ENCODE peak calls at places on chromosomes 5 and 9, in seven cellular contexts. B is naive thymus-derived CD8-positive, alpha-beta T cell; G is AG04450; T is central memory CD4-positive, alpha-beta T cell; R is stimulated activated CD4-positive, alpha-beta T cell treated with anti-CD3 and anti-CD28 coated beads, Interleukin-4, amount 100 ng/mL, for 48 hours; L is NCI-H1092 treated with DMSO at 0.1 percent for 48 hours; D is M059J. M is an unnamed sample.

GRCh38 chr5:72106922-72107873 is at the start of gene MAP1B:
- DNase-seq in B (no peak), D (peak; percentile 62), L (peak; percentile 83), G (peak; percentile 24), R (no peak), T (no peak), M (no peak)

GRCh38 chr9:126630458-126631237 is 16.9 kb downstream of the LMX1B start:
- DNase-seq in B (no peak), D (peak; percentile 36), T (no peak), G (no peak), L (no peak), R (no peak), M (no peak)

GRCh38 chr9:113886933-113887332 is 10.8 kb downstream of the ZNF618 start:
- DNase-seq in D (peak; percentile 74), T (no peak), L (no peak), G (no peak), B (no peak), R (no peak), M (peak; percentile 3)

GRCh38 chr5:172002310-172002709 is 4.1 kb downstream of the FBXW11 start:
- DNase-seq in D (peak; percentile 23), T (no peak), G (no peak), R (no peak), B (no peak), L (no peak), M (peak; percentile 32)

GRCh38 chr5:138841531-138841930 is 33.6 kb downstream of the LRRTM2 start:
- DNase-seq in L (no peak), G (no peak), B (no peak), D (no peak), R (no peak), T (no peak), M (no peak)

GRCh38 chr5:74154526-74154925 is 486.0 kb downstream of the ENC1 start:
- DNase-seq in G (no peak), R (no peak), B (no peak), T (no peak), D (no peak), L (no peak), M (no peak)

GRCh38 chr9:125519741-125520140 is 187.3 kb downstream of the MAPKAP1 start:
- DNase-seq in D (no peak), L (no peak), B (no peak), R (no peak), G (no peak), T (no peak), M (no peak)

GRCh38 chr9:110006657-110007056 is 201.3 kb downstream of the C9orf152 start:
- DNase-seq in G (no peak), B (no peak), R (no peak), L (no peak), D (no peak), T (no peak), M (no peak)

GRCh38 chr9:129108805-129109370 is 1.7 kb downstream of the CRAT start:
- DNase-seq in T (no peak), D (no peak), R (no peak), L (no peak), G (no peak), B (no peak), M (peak; percentile 38)

GRCh38 chr5:171562822-171563221 is 143.4 kb downstream of the FGF18 start:
- DNase-seq in R (peak; percentile 7), B (no peak), G (no peak), T (no peak), D (peak; percentile 20), L (no peak), M (no peak)

GRCh38 chr5:168875839-168876238 is 296.7 kb upstream of the PANK3 start:
- DNase-seq in G (no peak), B (no peak), T (no peak), D (no peak), R (no peak), L (no peak), M (no peak)

GRCh38 chr9:114681594-114682332 is at the start of gene TEX48:
- DNase-seq in R (peak; percentile 77), D (peak; percentile 84), T (peak; percentile 74), L (peak; percentile 54), B (peak; percentile 64), G (no peak), M (peak; percentile 67)

GRCh38 chr9:90219548-90220118 is 423.0 kb downstream of the DIRAS2 start:
- DNase-seq in R (no peak), T (no peak), D (no peak), L (no peak), G (no peak), B (peak; percentile 46), M (peak; percentile 23)

GRCh38 chr9:99365233-99365980 is 143.3 kb downstream of the SEC61B start:
- DNase-seq in R (no peak), L (no peak), D (peak; percentile 87), B (no peak), G (no peak), T (no peak), M (no peak)

GRCh38 chr5:5487961-5488360 is 65.5 kb downstream of the ICE1 start:
- DNase-seq in G (no peak), B (no peak), T (no peak), D (no peak), L (no peak), R (no peak), M (no peak)

GRCh38 chr9:20504930-20505329 is 117.4 kb downstream of the MLLT3 start:
- DNase-seq in L (no peak), G (no peak), D (no peak), R (no peak), T (peak; percentile 49), B (peak; percentile 55), M (no peak)

GRCh38 chr5:10248378-10249260 is 1.1 kb downstream of the ATPSCKMT start:
- DNase-seq in B (no peak), G (no peak), R (no peak), D (no peak), L (no peak), T (no peak), M (no peak)

M was measured in LoVo.